ENCODE peak calls at places on chromosomes 7 and 10, in ten cellular contexts. F is kidney tubule cell; Z is AG04450; I is SHP77; L is neural progenitor cell; Y is activated naive CD8-positive, alpha-beta T cell treated with anti-CD3 and anti-CD28 coated beads, Interleukin-2, amount 50 U/mL, for 24 hours; U is heart left ventricle; S is NCI-H1417; V is EL; P is stimulated activated CD4-positive, alpha-beta T cell treated with anti-CD3 and anti-CD28 coated beads, Interleukin-1b, Interleukin-23, amount 100 ng/mL, for 24 hours. W is an unnamed sample.

GRCh38 chr10:114905450-114905849 is 32.5 kb upstream of the TRUB1 start:
- DNase-seq in S (no peak), I (no peak), Z (no peak), V (peak; percentile 52), Y (no peak), U (no peak), F (peak; percentile 79), P (no peak), L (peak; percentile 11), W (no peak)

GRCh38 chr10:107814865-107815487 is 650.5 kb upstream of the SORCS1 start:
- DNase-seq in L (peak; percentile 82), I (peak; percentile 13), S (peak; percentile 40), Y (peak; percentile 8), U (peak; percentile 28), Z (no peak), F (peak; percentile 73), P (peak; percentile 0), V (peak; percentile 34), W (no peak)

GRCh38 chr10:132496360-132497082 is 41.1 kb upstream of the INPP5A start:
- DNase-seq in Z (no peak), V (no peak), Y (no peak), U (no peak), L (no peak), F (no peak), P (no peak), S (no peak), I (no peak), W (peak; percentile 42)

GRCh38 chr7:11540271-11540761 is 291.7 kb downstream of the THSD7A start:
- DNase-seq in U (peak; percentile 7), V (no peak), Y (no peak), P (no peak), F (peak; percentile 65), Z (no peak), S (no peak), I (no peak), L (no peak), W (no peak)

GRCh38 chr10:115628616-115629015 is 535.5 kb downstream of the ATRNL1 start:
- DNase-seq in Z (no peak), F (no peak), L (no peak), I (no peak), P (no peak), U (no peak), V (no peak), S (no peak), Y (no peak), W (no peak)

GRCh38 chr7:56079450-56080185 is 13.1 kb downstream of the PHKG1 start:
- DNase-seq in Z (no peak), Y (no peak), L (no peak), S (peak; percentile 50), P (no peak), I (peak; percentile 94), U (peak; percentile 89), V (peak; percentile 58), F (no peak), W (no peak)

GRCh38 chr10:89242340-89242680 is 9.3 kb downstream of the LIPA start:
- DNase-seq in Z (no peak), P (no peak), V (no peak), S (peak; percentile 2), U (no peak), I (no peak), L (peak; percentile 77), Y (no peak), F (no peak), W (no peak)

GRCh38 chr7:41940760-41941343 is 238.0 kb upstream of the INHBA start:
- DNase-seq in P (peak; percentile 30), U (peak; percentile 58), V (peak; percentile 78), S (peak; percentile 78), Z (no peak), F (peak; percentile 82), Y (peak; percentile 49), I (peak; percentile 69), L (peak; percentile 86), W (no peak)

GRCh38 chr7:142813262-142813661 is 41.6 kb upstream of the EPHB6 start:
- DNase-seq in Z (no peak), F (peak; percentile 76), L (no peak), I (no peak), V (peak; percentile 81), Y (no peak), P (no peak), S (no peak), U (no peak), W (no peak)

GRCh38 chr10:30454744-30455498 is 20.9 kb downstream of the MAP3K8 start:
- DNase-seq in V (peak; percentile 85), L (no peak), S (no peak), F (no peak), Z (peak; percentile 48), I (no peak), P (no peak), U (no peak), Y (no peak), W (no peak)

GRCh38 chr7:130829415-130829814 is 95.4 kb upstream of the KLF14 start:
- DNase-seq in P (no peak), S (no peak), V (no peak), L (no peak), I (no peak), F (no peak), U (no peak), Z (no peak), Y (no peak), W (no peak)

GRCh38 chr10:96789571-96790108 is 42.5 kb upstream of the LCOR start:
- DNase-seq in S (no peak), V (no peak), U (no peak), L (no peak), Y (peak; percentile 6), F (no peak), I (no peak), P (no peak), Z (no peak), W (no peak)

GRCh38 chr10:59240581-59241183 is 64.2 kb downstream of the PHYHIPL start:
- DNase-seq in V (peak; percentile 33), U (peak; percentile 9), F (peak; percentile 49), S (peak; percentile 62), L (peak; percentile 59), I (no peak), Z (peak; percentile 21), Y (no peak), P (no peak), W (no peak)

GRCh38 chr7:37945336-37945735 is 24.9 kb downstream of the EPDR1 start:
- DNase-seq in F (no peak), L (no peak), Z (no peak), P (no peak), S (no peak), Y (no peak), V (no peak), U (no peak), I (no peak), W (no peak)

GRCh38 chr10:50641636-50642035 is 17.9 kb upstream of the SGMS1 start:
- DNase-seq in L (no peak), Y (no peak), U (no peak), F (peak; percentile 17), V (peak; percentile 32), Z (no peak), S (no peak), P (no peak), I (no peak), W (no peak)

GRCh38 chr10:37760817-37761216 is 96.6 kb downstream of the ZNF248 start:
- DNase-seq in F (no peak), I (no peak), P (no peak), Z (no peak), S (no peak), V (no peak), U (no peak), Y (no peak), L (no peak), W (no peak)

GRCh38 chr7:10952588-10952987 is 21.1 kb upstream of the PHF14 start:
- DNase-seq in U (no peak), I (no peak), L (no peak), V (no peak), S (no peak), P (no peak), F (no peak), Z (no peak), Y (no peak), W (no peak)

GRCh38 chr7:47743898-47744612 is 162.1 kb upstream of the TNS3 start:
- DNase-seq in I (peak; percentile 22), Y (no peak), F (no peak), Z (no peak), V (no peak), U (no peak), L (peak; percentile 60), S (no peak), P (no peak), W (no peak)

GRCh38 chr7:141231018-141231792 is 157.3 kb downstream of the TMEM178B start:
- DNase-seq in U (peak; percentile 25), V (peak; percentile 65), P (no peak), F (peak; percentile 48), S (peak; percentile 75), Y (no peak), I (no peak), L (peak; percentile 72), Z (no peak), W (no peak)

GRCh38 chr10:60760711-60761210 is 17.5 kb upstream of the CDK1 start:
- DNase-seq in F (no peak), U (no peak), Y (no peak), Z (no peak), I (no peak), S (peak; percentile 2), P (no peak), V (no peak), L (no peak), W (no peak)

GRCh38 chr10:88702848-88703597 is 3.0 kb upstream of the LIPK start:
- DNase-seq in P (no peak), L (peak; percentile 7), V (peak; percentile 10), Y (no peak), I (peak; percentile 77), S (peak; percentile 86), F (peak; percentile 85), U (no peak), Z (peak; percentile 2), W (peak; percentile 67)

GRCh38 chr7:107998150-107998549 is 4.8 kb downstream of the LAMB1 start:
- DNase-seq in F (peak; percentile 67), Z (no peak), S (peak; percentile 77), I (no peak), L (no peak), Y (no peak), P (no peak), U (no peak), V (no peak), W (no peak)

GRCh38 chr10:112990271-112990670 is 40.2 kb downstream of the TCF7L2 start:
- DNase-seq in I (no peak), Y (no peak), V (no peak), P (no peak), L (no peak), S (no peak), Z (no peak), F (no peak), U (no peak), W (no peak)

GRCh38 chr10:71810048-71810750 is 36.9 kb upstream of the VSIR start:
- DNase-seq in S (no peak), P (no peak), Z (no peak), L (no peak), I (no peak), F (no peak), Y (no peak), V (no peak), U (no peak), W (no peak)

GRCh38 chr7:154342971-154343633 is 290.9 kb downstream of the DPP6 start:
- DNase-seq in Y (no peak), U (no peak), V (no peak), L (no peak), F (no peak), Z (no peak), P (no peak), S (no peak), I (no peak), W (no peak)

GRCh38 chr10:88392222-88392621 is 190.9 kb downstream of the RNLS start:
- DNase-seq in Y (no peak), V (no peak), S (no peak), U (no peak), P (no peak), L (no peak), Z (no peak), F (peak; percentile 19), I (no peak), W (no peak)

GRCh38 chr7:90857595-90857994 is 261.5 kb downstream of the CDK14 start:
- DNase-seq in V (no peak), Y (no peak), S (peak; percentile 38), I (no peak), F (no peak), U (peak; percentile 11), L (no peak), Z (no peak), P (no peak), W (no peak)

GRCh38 chr7:107860981-107861652 is 29.9 kb upstream of the DLD start:
- DNase-seq in Z (no peak), I (no peak), V (peak; percentile 9), P (no peak), U (no peak), L (peak; percentile 6), Y (no peak), S (no peak), F (peak; percentile 79), W (no peak)